ENCODE peak calls at places on chromosomes 7 and 10, in five cellular contexts. N, D, C, M and F are unnamed samples.
A peak's percentile ranks its signal among the peaks of the same experiment; 100 is the strongest.

GRCh38 chr10:34628174-34628802 is 186.8 kb downstream of the PARD3 start:
- DNase-seq in N (no peak), C (no peak), D (peak; percentile 76), M (no peak), F (peak; percentile 35)

GRCh38 chr10:15725603-15726002 is 5.9 kb upstream of the ITGA8 start:
- DNase-seq in D (peak; percentile 12), C (peak; percentile 18), N (peak; percentile 36), M (no peak), F (peak; percentile 73)

GRCh38 chr10:6737080-6737641 is 157.1 kb upstream of the PRKCQ start:
- DNase-seq in C (no peak), M (no peak), N (no peak), D (no peak), F (peak; percentile 62)

GRCh38 chr7:29237483-29237882 is 42.9 kb downstream of the CHN2 start:
- DNase-seq in N (no peak), D (no peak), M (no peak), C (peak; percentile 34), F (peak; percentile 1)

GRCh38 chr7:139721417-139721816 is 56.4 kb downstream of the HIPK2 start:
- DNase-seq in N (no peak), M (no peak), C (no peak), D (peak; percentile 6), F (no peak)

GRCh38 chr7:144738708-144739314 is 97.0 kb downstream of the TPK1 start:
- DNase-seq in N (peak; percentile 51), M (peak; percentile 2), C (peak; percentile 26), D (no peak), F (peak; percentile 46)

GRCh38 chr7:116210345-116211005 is at the start of gene TES:
- DNase-seq in C (peak; percentile 79), M (peak; percentile 60), D (peak; percentile 87), N (peak; percentile 91), F (no peak)

GRCh38 chr7:5231811-5232484 is 41.9 kb downstream of the WIPI2 start:
- DNase-seq in N (peak; percentile 92), C (no peak), M (peak; percentile 23), D (peak; percentile 56), F (no peak)

GRCh38 chr10:34492081-34492480 is 323.0 kb downstream of the PARD3 start:
- DNase-seq in D (no peak), C (no peak), N (no peak), M (no peak), F (no peak)

GRCh38 chr10:11685787-11686218 is 56.4 kb upstream of the ECHDC3 start:
- DNase-seq in D (peak; percentile 87), N (peak; percentile 91), M (peak; percentile 71), C (no peak), F (peak; percentile 23)

GRCh38 chr7:144038887-144039286 is 9.9 kb upstream of the OR2A5 start:
- DNase-seq in N (no peak), C (no peak), M (no peak), D (no peak), F (no peak)

GRCh38 chr10:127142141-127142540 is 54.2 kb downstream of the INSYN2A start:
- DNase-seq in M (no peak), N (no peak), C (no peak), D (no peak), F (no peak)

GRCh38 chr7:158609313-158609974 is 21.8 kb upstream of the PTPRN2 start:
- DNase-seq in C (no peak), M (peak; percentile 52), D (no peak), N (no peak), F (no peak)

GRCh38 chr10:3482200-3482993 is 302.6 kb downstream of the KLF6 start:
- DNase-seq in C (no peak), D (peak; percentile 65), N (peak; percentile 56), M (no peak), F (peak; percentile 96)

GRCh38 chr10:8013619-8014018 is 40.9 kb upstream of the GATA3 start:
- DNase-seq in N (no peak), M (no peak), D (no peak), C (no peak), F (no peak)

GRCh38 chr10:8014649-8015048 is 39.8 kb upstream of the GATA3 start:
- DNase-seq in N (no peak), D (no peak), C (no peak), M (no peak), F (no peak)

GRCh38 chr10:8013011-8013410 is 41.5 kb upstream of the GATA3 start:
- DNase-seq in C (no peak), N (no peak), D (no peak), M (no peak), F (no peak)

DNA sequence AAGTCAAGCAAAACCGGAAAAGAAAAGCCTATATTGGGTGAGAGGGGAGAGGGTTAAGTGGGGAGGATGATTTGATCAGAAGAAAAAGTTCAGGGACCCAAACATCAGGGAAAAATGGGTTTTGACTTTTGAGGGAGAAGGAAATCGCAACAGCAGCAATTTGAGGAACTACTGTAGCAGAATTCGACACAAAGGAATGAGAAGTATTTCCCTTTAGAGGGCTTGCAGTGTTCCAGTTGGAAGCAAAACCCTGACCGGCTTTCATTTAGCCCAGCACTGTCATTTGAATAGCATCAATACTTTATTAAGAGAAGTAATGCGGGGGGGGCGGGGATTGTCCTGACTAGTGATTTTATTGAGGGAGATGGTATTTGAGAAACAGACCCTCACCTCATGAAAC is 37.2 kb upstream of the GATA3 start:
- DNase-seq in M (no peak), D (no peak), C (no peak), N (no peak), F (no peak)
- H3K4me3 ChIP-seq in M (no peak overlapping the region), D (no peak overlapping the region), C (no peak overlapping the region), N (no peak overlapping the region), F (no peak overlapping the region)

DNA sequence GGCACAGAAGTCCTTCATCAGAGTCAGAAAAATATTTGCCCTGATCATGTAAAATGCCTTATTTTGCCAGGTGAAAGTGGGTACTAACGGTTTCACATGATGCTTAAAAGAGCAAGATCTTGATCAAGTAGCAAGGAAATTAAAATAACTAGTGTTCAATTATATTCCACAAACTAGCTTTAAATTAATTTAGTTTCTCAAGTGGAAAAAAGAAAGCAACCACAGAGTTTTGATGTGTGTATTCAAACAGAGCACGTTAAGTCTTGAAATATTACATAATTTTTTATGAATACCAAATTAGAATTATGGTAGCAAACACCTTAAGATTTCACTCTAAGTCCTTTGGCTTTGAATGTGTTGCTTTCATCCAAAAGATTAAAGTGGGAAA is 47.3 kb downstream of the PIP4K2A start:
- DNase-seq in C (no peak), M (no peak), D (no peak), N (no peak), F (no peak)
- H3K4me3 ChIP-seq in C (no peak overlapping the region), M (no peak overlapping the region), D (no peak overlapping the region), N (peak overlapping the region; percentile 42), F (no peak overlapping the region)

GRCh38 chr10:60733826-60734225 is 44.5 kb upstream of the CDK1 start:
- DNase-seq in C (no peak), D (no peak), M (no peak), N (no peak), F (no peak)

GRCh38 chr10:60732240-60733188 is 45.8 kb upstream of the CDK1 start:
- DNase-seq in C (peak; percentile 12), M (peak; percentile 14), D (peak; percentile 51), N (peak; percentile 21), F (no peak)

GRCh38 chr10:60729106-60729505 is 49.2 kb upstream of the CDK1 start:
- DNase-seq in M (no peak), D (no peak), C (no peak), N (no peak), F (no peak)

GRCh38 chr10:60733189-60733815 is 45.0 kb upstream of the CDK1 start:
- DNase-seq in N (peak; percentile 24), M (no peak), C (peak; percentile 66), D (peak; percentile 78), F (no peak)

GRCh38 chr10:60731134-60731883 is 47.0 kb upstream of the CDK1 start:
- DNase-seq in C (no peak), D (peak; percentile 37), N (peak; percentile 59), M (no peak), F (no peak)
- H3K4me3 ChIP-seq in C (no peak overlapping the region), D (no peak overlapping the region), N (no peak overlapping the region), M (no peak overlapping the region), F (no peak overlapping the region)

DNA sequence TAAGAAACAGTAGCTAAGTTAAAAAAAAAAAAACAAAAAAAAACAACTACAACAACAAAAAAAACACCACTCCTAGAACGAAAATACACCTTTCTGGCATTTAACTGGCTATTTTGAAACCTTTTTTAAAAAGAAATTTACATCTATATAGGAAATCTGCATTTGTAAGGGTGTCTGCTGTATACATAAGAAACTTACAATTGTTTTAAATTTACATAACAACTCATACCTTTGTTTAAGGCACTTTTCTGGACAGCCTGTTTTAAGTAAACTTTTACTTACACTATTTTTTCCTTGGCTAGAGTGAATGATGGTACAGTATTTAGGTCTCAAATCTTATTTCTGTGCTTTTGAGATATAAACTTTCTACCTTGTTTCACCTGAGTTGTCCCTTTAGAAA is 34.0 kb upstream of the PAPSS2 start:
- DNase-seq in N (no peak), M (no peak), C (no peak), D (no peak), F (no peak)
- H3K4me3 ChIP-seq in N (no peak overlapping the region), M (no peak overlapping the region), C (no peak overlapping the region), D (no peak overlapping the region), F (no peak overlapping the region)